ENCODE peak calls at places on chromosomes 16 and 17, in seven cellular contexts. U is stimulated activated CD4-positive, alpha-beta T cell treated with anti-CD3 and anti-CD28 coated beads, Interleukin-1b, Interleukin-23, amount 100 ng/mL, for 24 hours; N is AML-193; Q is GM13977; W is OCI-LY7; F is neural crest cell; A is ovary. P is an unnamed sample.

GRCh38 chr16:30526137-30526822 is at the start of gene ZNF768:
- DNase-seq in A (peak), N (no peak), U (no peak), Q (peak), F (peak), W (no peak), P (no peak)

GRCh38 chr17:57395721-57396321 is 139.5 kb downstream of the MSI2 start:
- DNase-seq in F (no peak), U (no peak), A (no peak), W (no peak), N (no peak), Q (no peak), P (no peak)

GRCh38 chr16:53523971-53524548 is 21.1 kb upstream of the AKTIP start:
- DNase-seq in A (no peak), Q (no peak), F (no peak), U (no peak), W (no peak), N (no peak), P (peak)

GRCh38 chr16:10895053-10895946 is 18.3 kb downstream of the CIITA start:
- DNase-seq in U (no peak), Q (no peak), A (peak), W (peak), F (peak), N (no peak), P (no peak)

GRCh38 chr16:63385714-63386113 is 1349.5 kb upstream of the CDH8 start:
- DNase-seq in W (no peak), Q (no peak), U (no peak), N (no peak), A (no peak), F (no peak), P (no peak)

GRCh38 chr17:54876656-54877195 is 23.9 kb upstream of the TOM1L1 start:
- DNase-seq in Q (no peak), F (no peak), N (no peak), A (no peak), W (no peak), U (no peak), P (no peak)

GRCh38 chr16:86714166-86714565 is 135.8 kb downstream of the FOXL1 start:
- DNase-seq in N (no peak), W (no peak), F (no peak), Q (no peak), A (no peak), U (no peak), P (no peak)

GRCh38 chr16:63623551-63624039 is 1498.3 kb downstream of the CDH11 start:
- DNase-seq in U (no peak), A (no peak), F (no peak), W (no peak), Q (no peak), N (no peak), P (no peak)

GRCh38 chr17:78557598-78558039 is 19.6 kb downstream of the DNAH17 start:
- DNase-seq in Q (no peak), U (no peak), A (no peak), N (no peak), W (no peak), F (no peak), P (no peak)

GRCh38 chr16:2785101-2785991 is 2.0 kb downstream of the PRSS33 start:
- DNase-seq in N (no peak), W (no peak), A (peak), Q (no peak), F (no peak), U (no peak), P (peak)

GRCh38 chr17:67974598-67975066 is 21.6 kb downstream of the C17orf58 start:
- DNase-seq in Q (no peak), F (no peak), W (no peak), A (no peak), N (no peak), U (no peak), P (no peak)

GRCh38 chr16:67481561-67482259 is 753 bp upstream of the ATP6V0D1 start:
- DNase-seq in Q (no peak), U (no peak), N (peak), W (peak), A (peak), F (no peak), P (peak)

GRCh38 chr17:44417553-44417952 is 28.1 kb upstream of the ITGA2B start:
- DNase-seq in Q (peak), N (no peak), A (no peak), W (no peak), U (no peak), F (no peak), P (no peak)

GRCh38 chr16:75085556-75085955 is 31.0 kb downstream of the LDHD start:
- DNase-seq in F (no peak), Q (no peak), N (no peak), U (no peak), A (no peak), W (no peak), P (no peak)

GRCh38 chr16:3158498-3159314 is 23.9 kb downstream of the ZNF213 start:
- DNase-seq in Q (peak), A (peak), W (peak), F (peak), U (peak), N (peak), P (peak)

GRCh38 chr16:59330030-59330670 is 596.0 kb upstream of the GOT2 start:
- DNase-seq in U (no peak), A (no peak), N (no peak), W (no peak), F (no peak), Q (no peak), P (no peak)

GRCh38 chr16:5062790-5063765 is 2.7 kb downstream of the C16orf89 start:
- DNase-seq in U (no peak), W (peak), F (no peak), A (no peak), Q (no peak), N (no peak), P (no peak)

GRCh38 chr16:81174644-81175324 is 63.7 kb upstream of the BCO1 start:
- DNase-seq in U (no peak), N (no peak), A (no peak), F (no peak), W (no peak), Q (no peak), P (no peak)

GRCh38 chr17:7844292-7845154 is 10.3 kb upstream of the TMEM88 start:
- DNase-seq in F (peak), U (no peak), A (peak), N (peak), Q (peak), W (peak), P (peak)

GRCh38 chr17:71790791-71791190 is 330.0 kb upstream of the SOX9 start:
- DNase-seq in Q (no peak), A (no peak), U (no peak), F (no peak), N (no peak), W (no peak), P (no peak)